ENCODE peak calls at places on chromosomes 11 and 22, in four cellular contexts. I is thoracic aorta, S is ovary, B is left ventricle myocardium inferior. A is an unnamed sample. For H3K4me1, the result is how much of the 10 kb centered on the place peaks cover.

GRCh38 chr11:127226959-127227358 is 226.4 kb upstream of the KIRREL3 start:
- DNase-seq in I (no peak), S (no peak), B (no peak), A (no peak)

GRCh38 chr22:25048659-25049657 is 96.4 kb downstream of the KIAA1671 start:
- DNase-seq in I (no peak), S (peak), B (peak), A (peak)

GRCh38 chr11:81007046-81007445 is 1566.2 kb upstream of the TENM4 start:
- DNase-seq in I (no peak), S (no peak), B (no peak), A (no peak)

GRCh38 chr22:21446128-21446826 is 20.9 kb upstream of the TMEM191C start:
- DNase-seq in I (no peak), S (no peak), B (no peak), A (no peak)

GRCh38 chr11:93570759-93571413 is 27.7 kb upstream of the SMCO4 start:
- DNase-seq in I (no peak), S (peak), B (no peak), A (no peak)

GRCh38 chr11:2091786-2092463 is 47.3 kb downstream of the IGF2 start:
- DNase-seq in I (no peak), S (no peak), B (no peak), A (peak)

GRCh38 chr11:284081-285020 is 4.6 kb upstream of the PGGHG start:
- DNase-seq in I (no peak), S (no peak), B (no peak), A (no peak)

GRCh38 chr11:28697920-28698827 is 590.0 kb downstream of the METTL15 start:
- DNase-seq in I (no peak), S (peak), B (peak), A (no peak)

GRCh38 chr22:21606775-21607174 is 23.0 kb downstream of the YDJC start:
- DNase-seq in I (no peak), S (no peak), B (no peak), A (no peak)

GRCh38 chr11:59273008-59273841 is 60.5 kb upstream of the MPEG1 start:
- DNase-seq in I (no peak), S (no peak), B (no peak), A (no peak)

GRCh38 chr11:27094062-27094587 is 53.5 kb downstream of the BBOX1 start:
- DNase-seq in I (no peak), S (no peak), B (no peak), A (no peak)

GRCh38 chr11:130327716-130328115 is 13.0 kb upstream of the ZBTB44 start:
- DNase-seq in I (no peak), S (no peak), B (no peak), A (no peak)

GRCh38 chr22:31223786-31224191 is 11.7 kb downstream of the LIMK2 start:
- DNase-seq in I (no peak), S (no peak), B (no peak), A (no peak)

GRCh38 chr11:11620966-11621880 is 582 bp downstream of the GALNT18 start:
- DNase-seq in I (no peak), S (peak), B (peak), A (no peak)

GRCh38 chr11:131514062-131514461 is 143.6 kb downstream of the NTM start:
- DNase-seq in I (no peak), S (no peak), B (no peak), A (no peak)

GRCh38 chr11:6251990-6252473 is 7.6 kb upstream of the CCKBR start:
- DNase-seq in I (no peak), S (peak), B (no peak), A (no peak)

GRCh38 chr11:94649254-94649653 is 82.1 kb downstream of the PIWIL4 start:
- DNase-seq in I (no peak), S (no peak), B (no peak), A (no peak)

GRCh38 chr11:113415343-113415742 is 27.8 kb downstream of the ANKK1 start:
- DNase-seq in I (no peak), S (no peak), B (no peak), A (no peak)

GRCh38 chr11:114233755-114234154 is 62.4 kb upstream of the NNMT start:
- DNase-seq in I (no peak), S (no peak), B (no peak), A (no peak)

GRCh38 chr11:106956887-106957505 is 61.3 kb downstream of the GUCY1A2 start:
- DNase-seq in I (no peak), S (no peak), B (no peak), A (no peak)

GRCh38 chr11:18427240-18427639 is 15.1 kb downstream of the LDHC start:
- DNase-seq in I (no peak), S (no peak), B (no peak), A (no peak)

GRCh38 chr11:70913715-70914231 is 338.6 kb downstream of the SHANK2 start:
- DNase-seq in I (no peak), S (no peak), B (no peak), A (peak)

GRCh38 chr11:104946907-104947306 is 21.5 kb downstream of the CASP4 start:
- DNase-seq in I (no peak), S (no peak), B (no peak), A (no peak)

GRCh38 chr22:46110215-46110614 is 40.1 kb upstream of the PPARA start:
- DNase-seq in I (no peak), S (peak), B (no peak), A (no peak)

GRCh38 chr11:79482800-79483199 is 42.0 kb upstream of the TENM4 start:
- DNase-seq in I (no peak), S (no peak), B (no peak), A (no peak)

GRCh38 chr11:71097506-71098240 is 154.7 kb downstream of the SHANK2 start:
- DNase-seq in I (no peak), S (no peak), B (no peak), A (no peak)

GRCh38 chr11:68948496-68948895 is 32.3 kb downstream of the MRGPRD start:
- DNase-seq in I (no peak), S (no peak), B (no peak), A (no peak)

GRCh38 chr11:77411238-77411637 is 62.7 kb downstream of the PAK1 start:
- DNase-seq in I (peak), S (peak), B (peak), A (no peak)

GRCh38 chr11:55714982-55715888 is 53.2 kb downstream of the OR4C6 start:
- DNase-seq in I (no peak), S (no peak), B (no peak), A (no peak)

GRCh38 chr11:122440783-122441701 is 214.5 kb upstream of the UBASH3B start:
- DNase-seq in I (no peak), S (peak), B (peak), A (no peak)

GRCh38 chr11:132463941-132464340 is 1068.4 kb downstream of the OPCML start:
- DNase-seq in I (no peak), S (no peak), B (no peak), A (no peak)

GRCh38 chr11:14655435-14655834 is 11.8 kb downstream of the PDE3B start:
- DNase-seq in I (no peak), S (no peak), B (no peak), A (no peak)

GRCh38 chr11:68028802-68029475 is 1.5 kb upstream of the NDUFS8 start:
- DNase-seq in I (no peak), S (no peak), B (no peak), A (no peak)

DNA sequence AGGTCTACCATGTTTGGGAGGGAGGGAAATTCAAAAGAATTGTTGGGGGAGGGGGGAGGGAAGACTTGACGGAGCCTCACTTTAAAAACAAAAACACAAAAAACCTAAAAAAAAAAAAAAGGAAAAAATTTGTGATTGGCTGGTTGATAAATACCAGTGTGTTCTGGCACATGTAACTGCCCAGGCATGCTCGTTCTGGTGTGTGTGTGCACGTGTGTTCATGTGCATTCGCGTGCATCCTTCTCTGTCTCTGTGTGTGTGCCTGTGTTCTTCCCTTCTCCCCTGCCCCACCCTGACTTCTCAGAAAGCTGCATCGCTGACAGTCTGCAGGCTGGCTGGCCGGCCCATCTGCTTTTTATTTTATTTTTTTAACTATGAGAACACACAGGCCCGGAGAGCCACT is 22.6 kb upstream of the ADSL start:
- DNase-seq in I (no peak), S (no peak), B (no peak), A (no peak)
- H3K27ac ChIP-seq in I (no peak), S (no peak), B (no peak), A (no peak)

GRCh38 chr11:63132985-63133775 is 10.8 kb downstream of the SLC22A24 start:
- DNase-seq in I (no peak), S (no peak), B (no peak), A (no peak)
- TF ChIP-seq CTCF in I (no peak), S (no peak), B (no peak), A (no peak)

DNA sequence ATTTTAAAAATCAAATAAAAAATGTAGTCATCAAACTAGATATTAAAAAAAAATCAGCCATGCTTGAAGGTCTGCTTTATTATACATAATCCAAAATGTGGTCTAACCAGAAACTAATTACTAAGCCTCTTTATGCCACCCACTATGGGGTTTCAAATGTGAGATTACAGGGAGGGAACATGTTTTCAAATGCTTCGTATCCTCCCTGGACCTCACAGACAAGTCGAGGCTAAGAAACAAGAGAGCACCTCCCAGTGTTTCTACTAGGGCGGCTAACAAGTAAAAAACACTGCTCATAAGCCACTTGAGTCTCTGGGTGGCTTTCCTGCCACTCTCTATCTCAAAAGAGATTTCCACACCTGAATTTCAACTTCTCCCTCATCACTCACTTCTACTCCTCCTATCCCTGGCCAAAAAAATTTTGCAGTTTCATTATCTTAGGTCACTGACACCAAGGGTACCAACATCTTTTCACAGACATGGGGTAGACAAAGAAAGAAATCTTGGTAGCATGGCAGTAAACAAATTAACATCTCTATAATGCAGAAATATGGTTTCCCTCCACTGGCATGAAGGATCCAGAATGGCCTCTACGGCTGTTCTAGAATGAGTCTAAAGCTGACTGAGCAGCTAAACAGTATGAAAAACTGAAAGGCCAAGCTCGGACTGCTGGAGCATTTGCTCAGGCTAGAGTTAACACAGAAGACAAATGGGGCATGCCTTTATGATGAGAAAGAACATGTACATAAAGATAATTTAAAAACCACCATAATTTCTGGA is 50.9 kb downstream of the PITPNB start:
- DNase-seq in I (no peak), S (no peak), B (no peak), A (no peak)
- H3K4me1 ChIP-seq in I (under half), S (under half), B (half or more), A (under half)

DNA sequence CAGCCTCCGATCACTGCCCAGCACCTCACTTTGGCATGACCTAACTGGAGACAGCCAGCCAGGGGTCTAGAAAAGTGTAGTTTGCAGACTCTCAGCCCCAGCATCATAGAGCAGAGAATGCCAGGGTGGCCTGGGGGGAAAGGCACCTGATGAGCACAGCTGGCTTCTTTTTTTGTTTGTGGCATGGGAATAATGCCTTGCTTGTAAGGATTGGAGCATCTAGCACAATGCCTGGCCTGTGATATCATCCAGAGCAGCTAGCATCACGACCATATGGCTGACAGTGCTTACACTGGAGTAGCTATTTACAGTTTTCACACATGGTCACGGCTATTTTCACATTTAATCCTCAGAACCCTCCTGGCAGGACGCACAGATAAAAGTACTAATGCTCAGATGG is 594.8 kb upstream of the B3GAT1 start:
- DNase-seq in I (no peak), S (no peak), B (no peak), A (no peak)
- H3K27ac ChIP-seq in I (no peak), S (no peak), B (no peak), A (no peak)

GRCh38 chr11:46896719-46897406 is 21.5 kb downstream of the LRP4 start:
- DNase-seq in I (no peak), S (no peak), B (no peak), A (no peak)
- TF ChIP-seq CTCF in I (no peak), S (no peak), B (peak), A (no peak)

GRCh38 chr11:128491195-128491936 is 96.0 kb downstream of the ETS1 start:
- DNase-seq in I (no peak), S (no peak), B (no peak), A (no peak)
- H3K4me1 ChIP-seq in I (under half), S (under half), B (half or more), A (under half)

GRCh38 chr11:73566977-73567755 is 30.7 kb downstream of the FAM168A start:
- DNase-seq in I (no peak), S (no peak), B (no peak), A (no peak)
- H3K27ac ChIP-seq in I (no peak), S (no peak), B (peak), A (no peak)

DNA sequence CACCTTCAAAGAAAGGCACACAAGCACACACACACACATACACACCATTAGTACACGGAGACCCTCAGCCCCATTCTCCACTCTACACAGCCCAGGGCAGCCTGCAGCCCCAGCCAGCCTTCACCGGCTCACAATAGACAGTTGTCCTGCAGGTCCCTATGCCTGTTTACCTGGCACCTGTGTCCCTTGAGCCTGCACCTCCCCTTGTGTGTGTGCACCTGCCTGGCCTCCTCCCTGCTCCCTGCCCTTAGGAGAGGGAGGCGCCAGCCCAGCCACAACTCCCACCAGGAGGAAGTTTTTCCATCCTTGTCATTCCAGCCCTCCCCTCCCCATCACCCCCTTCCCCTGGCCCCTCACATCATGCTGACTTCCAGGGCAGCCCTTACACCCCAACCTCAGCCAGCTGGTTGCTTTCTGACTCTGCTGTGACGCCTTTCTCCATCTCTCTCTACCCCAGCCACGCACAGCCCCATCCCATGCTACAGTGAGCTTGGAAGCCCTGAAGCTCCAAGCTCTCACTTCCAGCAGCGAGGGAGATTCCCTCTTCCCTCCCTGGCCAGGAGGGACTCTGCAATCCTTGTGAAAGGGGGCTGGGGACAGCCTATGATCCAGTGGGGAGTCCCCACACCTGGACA is 4.4 kb downstream of the AHNAK start:
- DNase-seq in I (no peak), S (no peak), B (no peak), A (no peak)
- TF ChIP-seq CTCF in I (no peak), S (no peak), B (no peak), A (no peak)

GRCh38 chr11:72720806-72721205 is 31.4 kb downstream of the ARAP1 start:
- DNase-seq in I (no peak), S (no peak), B (no peak), A (no peak)
- H3K4me1 ChIP-seq in I (under half), S (under half), B (half or more), A (under half)

DNA sequence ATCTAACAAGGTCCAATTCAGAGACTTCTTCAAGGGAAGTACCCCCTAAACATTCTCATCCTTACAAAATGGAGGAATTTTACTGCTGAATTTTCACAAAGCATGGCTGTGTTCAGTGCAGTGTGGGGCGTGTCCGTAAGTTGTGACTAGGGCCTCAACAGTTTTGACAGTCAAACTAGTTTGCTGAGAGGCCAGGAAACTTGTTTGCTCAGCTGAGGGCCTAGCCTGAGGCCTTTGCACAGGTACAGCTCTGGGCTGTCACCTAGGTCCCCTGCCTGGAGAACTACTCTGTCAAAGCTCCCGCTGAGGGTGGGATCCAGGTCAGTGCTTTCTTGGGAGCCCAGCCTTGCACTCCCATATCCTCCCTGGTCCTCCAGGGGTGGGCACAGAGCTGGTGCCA is 27.9 kb downstream of the TCP11L1 start:
- DNase-seq in I (no peak), S (no peak), B (no peak), A (no peak)
- H3K27ac ChIP-seq in I (no peak), S (no peak), B (no peak), A (no peak)